ENCODE peak calls at places on chromosomes 4 and X, in nine cellular contexts. R is GM23338, U is GM13976, L is epithelial cell of esophagus, F is MCF 10A, B is fibroblast of lung, S is tibial artery, G is NB4, J is fibroblast of the aortic adventitia. C is an unnamed sample.

GRCh38 chr4:3295837-3296624 is 3.2 kb downstream of the RGS12 start:
- DNase-seq in R (no peak), U (no peak), L (no peak), F (no peak), B (no peak), S (no peak), G (no peak), J (no peak), C (no peak)

GRCh38 chrX:129565046-129565649 is 25.1 kb downstream of the OCRL start:
- DNase-seq in R (peak), U (no peak), L (no peak), F (no peak), B (peak), S (no peak), G (no peak), J (peak), C (no peak)

GRCh38 chr4:16717266-16717970 is 181.0 kb downstream of the LDB2 start:
- DNase-seq in R (no peak), U (no peak), L (no peak), F (no peak), B (peak), S (no peak), G (no peak), J (peak), C (no peak)

GRCh38 chrX:49309401-49309981 is 6.0 kb downstream of the GAGE10 start:
- DNase-seq in R (peak), U (no peak), L (peak), F (no peak), B (peak), S (no peak), G (no peak), J (peak), C (no peak)

GRCh38 chrX:69505772-69506616 is 1.9 kb downstream of the NALF2 start:
- DNase-seq in R (peak), U (no peak), L (peak), F (no peak), B (no peak), S (no peak), G (no peak), J (no peak), C (no peak)

GRCh38 chr4:143482753-143483362 is 30.6 kb upstream of the SMARCA5 start:
- DNase-seq in R (peak), U (peak), L (peak), F (peak), B (peak), S (no peak), G (peak), J (peak), C (peak)

GRCh38 chr4:69224891-69225290 is 10.3 kb upstream of the UGT2B11 start:
- DNase-seq in R (peak), U (no peak), L (no peak), F (no peak), B (no peak), S (no peak), G (no peak), J (no peak), C (no peak)

GRCh38 chr4:123876122-123876521 is 479.5 kb downstream of the SPRY1 start:
- DNase-seq in R (no peak), U (no peak), L (no peak), F (no peak), B (no peak), S (no peak), G (no peak), J (no peak), C (no peak)

GRCh38 chr4:1008840-1009646 is 2.4 kb upstream of the FGFRL1 start:
- DNase-seq in R (peak), U (no peak), L (peak), F (no peak), B (no peak), S (peak), G (peak), J (no peak), C (no peak)

GRCh38 chrX:21374163-21374993 is at the start of gene CNKSR2:
- DNase-seq in R (peak), U (peak), L (peak), F (no peak), B (peak), S (peak), G (peak), J (peak), C (no peak)

GRCh38 chr4:139227729-139228404 is 50.8 kb upstream of the ELF2 start:
- DNase-seq in R (peak), U (no peak), L (peak), F (peak), B (no peak), S (no peak), G (peak), J (no peak), C (no peak)

GRCh38 chrX:39577976-39578962 is 519.5 kb downstream of the BCOR start:
- DNase-seq in R (no peak), U (peak), L (no peak), F (no peak), B (peak), S (no peak), G (peak), J (peak), C (no peak)

GRCh38 chr4:67483868-67484602 is 61.3 kb downstream of the CENPC start:
- DNase-seq in R (peak), U (no peak), L (no peak), F (peak), B (peak), S (no peak), G (no peak), J (no peak), C (no peak)

GRCh38 chr4:76987685-76988084 is 38.1 kb downstream of the SEPTIN11 start:
- DNase-seq in R (no peak), U (no peak), L (no peak), F (no peak), B (no peak), S (no peak), G (no peak), J (no peak), C (no peak)

GRCh38 chr4:76989391-76990061 is 40.0 kb downstream of the SEPTIN11 start:
- DNase-seq in R (no peak), U (no peak), L (no peak), F (no peak), B (no peak), S (no peak), G (no peak), J (no peak), C (no peak)

GRCh38 chr4:76987153-76987562 is 37.6 kb downstream of the SEPTIN11 start:
- DNase-seq in R (peak), U (no peak), L (no peak), F (no peak), B (peak), S (no peak), G (no peak), J (peak), C (peak)

GRCh38 chr4:76993787-76994641 is 44.5 kb downstream of the SEPTIN11 start:
- DNase-seq in R (no peak), U (peak), L (no peak), F (no peak), B (no peak), S (no peak), G (no peak), J (no peak), C (no peak)

GRCh38 chr4:76990288-76991080 is 40.9 kb downstream of the SEPTIN11 start:
- DNase-seq in R (no peak), U (no peak), L (peak), F (no peak), B (peak), S (no peak), G (no peak), J (peak), C (peak)
- TF ChIP-seq CTCF in R (peak), U (no peak), L (no peak), F (no peak), B (no peak), S (no peak), G (no peak), J (no peak), C (no peak)

GRCh38 chr4:70531981-70532380 is 13.6 kb downstream of the AMTN start:
- DNase-seq in R (peak), U (no peak), L (no peak), F (no peak), B (no peak), S (no peak), G (no peak), J (no peak), C (no peak)
- TF ChIP-seq CTCF in R (no peak), U (no peak), L (no peak), F (no peak), B (no peak), S (no peak), G (no peak), J (peak), C (no peak)

DNA sequence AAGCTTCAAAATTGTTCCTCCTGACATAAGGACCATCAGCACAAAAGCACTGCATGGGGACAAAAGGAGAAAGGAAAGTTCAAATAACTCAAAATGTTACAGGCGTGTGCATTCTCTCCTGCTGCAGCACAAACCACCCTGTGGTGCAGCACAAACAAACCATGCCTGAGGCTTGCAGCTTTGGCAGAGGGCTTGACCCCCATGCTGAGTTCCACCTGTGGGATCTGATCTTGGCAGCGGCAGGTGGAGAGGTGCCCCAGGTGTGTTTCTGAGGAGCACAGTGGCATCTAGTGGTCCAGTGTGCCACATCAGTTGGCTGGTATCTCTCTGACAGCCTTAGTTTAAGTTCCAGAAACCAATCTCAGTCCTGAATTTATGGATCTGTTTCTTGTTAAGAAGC is 164.6 kb downstream of the SOWAHB start:
- DNase-seq in R (no peak), U (no peak), L (peak), F (peak), B (no peak), S (no peak), G (no peak), J (no peak), C (no peak)
- TF ChIP-seq CTCF in R (peak), U (peak), L (peak), F (peak), B (no peak), S (no peak), G (no peak), J (no peak), C (no peak)

GRCh38 chr4:83096397-83096796 is 18.1 kb downstream of the PLAC8 start:
- DNase-seq in R (no peak), U (no peak), L (no peak), F (no peak), B (no peak), S (no peak), G (no peak), J (no peak), C (no peak)

GRCh38 chr4:83089759-83090158 is 24.8 kb downstream of the PLAC8 start:
- DNase-seq in R (peak), U (no peak), L (no peak), F (no peak), B (no peak), S (no peak), G (no peak), J (no peak), C (no peak)

GRCh38 chr4:83093060-83093640 is 21.4 kb downstream of the PLAC8 start:
- DNase-seq in R (peak), U (no peak), L (peak), F (no peak), B (no peak), S (no peak), G (no peak), J (no peak), C (no peak)
- TF ChIP-seq CTCF in R (peak), U (no peak), L (no peak), F (no peak), B (no peak), S (no peak), G (no peak), J (no peak), C (no peak)

DNA sequence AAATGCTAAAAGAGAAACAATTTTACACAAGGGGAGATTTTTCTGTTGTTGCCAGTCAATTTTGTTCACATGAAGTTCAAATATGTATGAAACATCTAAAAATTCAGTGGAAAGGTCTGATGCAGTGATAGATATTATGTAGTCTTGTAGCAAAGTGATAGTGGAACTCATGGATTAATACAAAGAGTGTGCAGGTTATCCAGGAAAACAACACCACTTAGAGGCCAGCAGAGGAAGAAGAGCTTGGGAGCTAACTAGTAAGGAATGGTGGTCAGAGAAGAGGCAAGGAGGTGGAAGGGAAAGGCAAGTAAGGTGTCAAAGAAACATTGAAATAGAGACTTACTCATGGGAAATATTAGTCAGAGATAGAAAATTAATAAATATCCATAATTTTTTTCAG is 395.6 kb downstream of the MAPK10 start:
- DNase-seq in R (peak), U (no peak), L (no peak), F (peak), B (peak), S (no peak), G (no peak), J (no peak), C (no peak)
- TF ChIP-seq CTCF in R (peak), U (no peak), L (no peak), F (no peak), B (no peak), S (no peak), G (no peak), J (no peak), C (peak)

DNA sequence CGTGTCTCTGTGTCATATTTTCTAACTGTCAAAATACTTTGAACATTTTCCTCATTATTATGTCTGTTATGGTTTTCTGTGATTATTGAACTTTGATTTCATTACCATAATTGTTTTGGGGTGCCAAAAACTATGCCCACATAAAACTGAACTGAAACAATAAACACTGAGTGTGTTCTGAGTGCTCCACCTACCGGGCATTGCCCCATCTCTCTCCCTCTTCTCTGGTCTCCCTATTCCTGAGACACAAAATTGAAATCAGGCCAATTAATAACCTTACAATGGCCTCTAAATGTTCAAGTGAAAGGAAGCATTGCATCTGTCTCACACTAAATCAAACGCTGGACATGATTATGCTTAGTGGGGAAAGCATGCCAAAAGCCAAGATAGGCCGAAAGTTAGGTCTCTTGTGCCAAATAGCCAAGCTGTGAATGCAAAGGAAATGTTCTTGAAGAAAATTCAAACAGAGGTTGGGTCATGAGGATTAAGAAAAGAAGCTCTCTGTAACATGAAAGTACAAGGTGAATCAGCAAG is 972.3 kb downstream of the PCDH7 start:
- DNase-seq in R (no peak), U (no peak), L (no peak), F (peak), B (no peak), S (no peak), G (no peak), J (peak), C (no peak)
- TF ChIP-seq CTCF in R (peak), U (no peak), L (peak), F (peak), B (no peak), S (no peak), G (peak), J (peak), C (peak)

GRCh38 chr4:158667651-158668198 is 4.0 kb downstream of the C4orf46 start:
- DNase-seq in R (peak), U (peak), L (peak), F (peak), B (no peak), S (no peak), G (peak), J (peak), C (no peak)
- TF ChIP-seq CTCF in R (peak), U (no peak), L (peak), F (peak), B (peak), S (no peak), G (peak), J (peak), C (peak)

GRCh38 chr4:144557404-144557803 is 88.6 kb upstream of the HHIP start:
- DNase-seq in R (no peak), U (no peak), L (no peak), F (peak), B (no peak), S (no peak), G (no peak), J (peak), C (no peak)
- TF ChIP-seq CTCF in R (no peak), U (no peak), L (no peak), F (peak), B (no peak), S (no peak), G (no peak), J (peak), C (peak)